ENCODE peak calls at places on chromosomes 11 and 22, in four cellular contexts. One of them, this sample, is unnamed.
A peak's percentile ranks its signal among the peaks of the same experiment; 100 is the strongest.

GRCh38 chr11:72838691-72839305 is 24.6 kb downstream of the ATG16L2 start:
- DNase-seq in ovary: no peak
- DNase-seq in MM.1S: no peak
- DNase-seq in stomach: no peak
- DNase-seq in this sample: no peak

GRCh38 chr11:33682446-33682845 is 18.2 kb downstream of the C11orf91 start:
- DNase-seq in ovary: no peak
- DNase-seq in MM.1S: no peak
- DNase-seq in stomach: no peak
- DNase-seq in this sample: no peak

GRCh38 chr22:40044870-40045834 is 50.4 kb downstream of the FAM83F start:
- DNase-seq in ovary: peak; percentile 73
- DNase-seq in MM.1S: peak; percentile 66
- DNase-seq in stomach: peak; percentile 56
- DNase-seq in this sample: peak; percentile 29

GRCh38 chr11:125514336-125515101 is 18.5 kb upstream of the FEZ1 start:
- DNase-seq in ovary: no peak
- DNase-seq in MM.1S: peak; percentile 79
- DNase-seq in stomach: peak; percentile 32
- DNase-seq in this sample: peak; percentile 75

GRCh38 chr11:70005107-70005818 is 72.9 kb upstream of the ANO1 start:
- DNase-seq in ovary: no peak
- DNase-seq in MM.1S: no peak
- DNase-seq in stomach: no peak
- DNase-seq in this sample: no peak

GRCh38 chr11:27266125-27266524 is 96.9 kb downstream of the CCDC34 start:
- DNase-seq in ovary: no peak
- DNase-seq in MM.1S: no peak
- DNase-seq in stomach: no peak
- DNase-seq in this sample: no peak

GRCh38 chr22:24427500-24428164 is at the start of gene ADORA2A:
- DNase-seq in ovary: no peak
- DNase-seq in MM.1S: peak; percentile 91
- DNase-seq in stomach: peak; percentile 67
- DNase-seq in this sample: peak; percentile 66

GRCh38 chr11:128179512-128179911 is 407.8 kb downstream of the ETS1 start:
- DNase-seq in ovary: no peak
- DNase-seq in MM.1S: no peak
- DNase-seq in stomach: no peak
- DNase-seq in this sample: no peak

GRCh38 chr22:38088723-38089473 is 4.9 kb upstream of the SLC16A8 start:
- DNase-seq in ovary: no peak
- DNase-seq in MM.1S: no peak
- DNase-seq in stomach: no peak
- DNase-seq in this sample: no peak

GRCh38 chr11:103035656-103036434 is 56.1 kb downstream of the DCUN1D5 start:
- DNase-seq in ovary: no peak
- DNase-seq in MM.1S: peak; percentile 76
- DNase-seq in stomach: no peak
- DNase-seq in this sample: peak; percentile 62

GRCh38 chr11:67119577-67120391 is 721 bp downstream of the KDM2A start:
- DNase-seq in ovary: peak; percentile 51
- DNase-seq in MM.1S: peak; percentile 29
- DNase-seq in stomach: no peak
- DNase-seq in this sample: no peak

GRCh38 chr11:6778518-6778917 is 4.3 kb upstream of the OR2AG1 start:
- DNase-seq in ovary: no peak
- DNase-seq in MM.1S: no peak
- DNase-seq in stomach: no peak
- DNase-seq in this sample: no peak

GRCh38 chr22:21939392-21940319 is 13.0 kb downstream of the PPM1F start:
- DNase-seq in ovary: no peak
- DNase-seq in MM.1S: no peak
- DNase-seq in stomach: no peak
- DNase-seq in this sample: no peak

GRCh38 chr11:71093783-71094182 is 158.6 kb downstream of the SHANK2 start:
- DNase-seq in ovary: no peak
- DNase-seq in MM.1S: no peak
- DNase-seq in stomach: no peak
- DNase-seq in this sample: no peak

GRCh38 chr22:31556627-31557203 is 60.4 kb downstream of the SFI1 start:
- DNase-seq in ovary: no peak
- DNase-seq in MM.1S: peak; percentile 32
- DNase-seq in stomach: no peak
- DNase-seq in this sample: no peak

GRCh38 chr22:42473484-42474193 is 41.4 kb upstream of the NFAM1 start:
- DNase-seq in ovary: no peak
- DNase-seq in MM.1S: peak; percentile 44
- DNase-seq in stomach: no peak
- DNase-seq in this sample: peak; percentile 26

GRCh38 chr11:75279273-75279672 is 38.7 kb downstream of the TPBGL start:
- DNase-seq in ovary: no peak
- DNase-seq in MM.1S: no peak
- DNase-seq in stomach: no peak
- DNase-seq in this sample: no peak

GRCh38 chr11:122042981-122043380 is 73.0 kb downstream of the BLID start:
- DNase-seq in ovary: no peak
- DNase-seq in MM.1S: no peak
- DNase-seq in stomach: no peak
- DNase-seq in this sample: no peak

GRCh38 chr11:56331861-56332491 is 13.9 kb upstream of the OR8K1 start:
- DNase-seq in ovary: no peak
- DNase-seq in MM.1S: no peak
- DNase-seq in stomach: no peak
- DNase-seq in this sample: no peak

GRCh38 chr22:21045585-21046294 is at the start of gene LRRC74B:
- DNase-seq in ovary: peak; percentile 92
- DNase-seq in MM.1S: peak; percentile 94
- DNase-seq in stomach: peak; percentile 88
- DNase-seq in this sample: peak; percentile 16

GRCh38 chr11:95739108-95739507 is 50.5 kb downstream of the FAM76B start:
- DNase-seq in ovary: no peak
- DNase-seq in MM.1S: no peak
- DNase-seq in stomach: no peak
- DNase-seq in this sample: no peak

GRCh38 chr22:24994070-24994763 is 41.7 kb downstream of the KIAA1671 start:
- DNase-seq in ovary: no peak
- DNase-seq in MM.1S: no peak
- DNase-seq in stomach: peak; percentile 58
- DNase-seq in this sample: no peak

GRCh38 chr11:111601636-111601978 is 642 bp upstream of the SIK2 start:
- DNase-seq in ovary: no peak
- DNase-seq in MM.1S: no peak
- DNase-seq in stomach: no peak
- DNase-seq in this sample: no peak

GRCh38 chr11:16204261-16204660 is 152.1 kb downstream of the SOX6 start:
- DNase-seq in ovary: no peak
- DNase-seq in MM.1S: no peak
- DNase-seq in stomach: no peak
- DNase-seq in this sample: no peak

GRCh38 chr11:116641561-116642045 is 131.2 kb downstream of the BUD13 start:
- DNase-seq in ovary: peak; percentile 52
- DNase-seq in MM.1S: peak; percentile 21
- DNase-seq in stomach: peak; percentile 52
- DNase-seq in this sample: no peak

GRCh38 chr11:119148855-119149370 is at the start of gene ABCG4:
- DNase-seq in ovary: no peak
- DNase-seq in MM.1S: no peak
- DNase-seq in stomach: peak; percentile 29
- DNase-seq in this sample: no peak

GRCh38 chr11:76664578-76665061 is 5.9 kb downstream of the LRRC32 start:
- DNase-seq in ovary: no peak
- DNase-seq in MM.1S: peak; percentile 11
- DNase-seq in stomach: no peak
- DNase-seq in this sample: no peak

GRCh38 chr22:38291201-38291777 is 18.5 kb upstream of the TMEM184B start:
- DNase-seq in ovary: no peak
- DNase-seq in MM.1S: no peak
- DNase-seq in stomach: no peak
- DNase-seq in this sample: no peak

GRCh38 chr22:49969751-49970527 is 9.4 kb downstream of the PIM3 start:
- DNase-seq in ovary: peak; percentile 48
- DNase-seq in MM.1S: peak; percentile 4
- DNase-seq in stomach: peak; percentile 26
- DNase-seq in this sample: no peak

GRCh38 chr11:4891996-4892640 is 10.4 kb downstream of the OR51T1 start:
- DNase-seq in ovary: no peak
- DNase-seq in MM.1S: no peak
- DNase-seq in stomach: no peak
- DNase-seq in this sample: no peak

GRCh38 chr11:2267871-2268825 is 2.2 kb downstream of the ASCL2 start:
- DNase-seq in ovary: peak; percentile 17
- DNase-seq in MM.1S: no peak
- DNase-seq in stomach: peak; percentile 26
- DNase-seq in this sample: no peak

GRCh38 chr11:2268911-2269600 is 1.3 kb downstream of the ASCL2 start:
- DNase-seq in ovary: peak; percentile 26
- DNase-seq in MM.1S: no peak
- DNase-seq in stomach: peak; percentile 65
- DNase-seq in this sample: no peak

GRCh38 chr11:2271077-2271326 is 614 bp upstream of the ASCL2 start:
- DNase-seq in ovary: no peak
- DNase-seq in MM.1S: no peak
- DNase-seq in stomach: peak; percentile 42
- DNase-seq in this sample: no peak

GRCh38 chr11:2270322-2271076 is at the start of gene ASCL2:
- DNase-seq in ovary: peak; percentile 16
- DNase-seq in MM.1S: no peak
- DNase-seq in stomach: peak; percentile 25
- DNase-seq in this sample: no peak

GRCh38 chr11:2269601-2270321 is 627 bp downstream of the ASCL2 start:
- DNase-seq in ovary: peak; percentile 25
- DNase-seq in MM.1S: no peak
- DNase-seq in stomach: peak; percentile 74
- DNase-seq in this sample: no peak
- H3K4me3 ChIP-seq in ovary: peak overlapping the region; percentile 40
- H3K4me3 ChIP-seq in MM.1S: no peak overlapping the region
- H3K4me3 ChIP-seq in stomach: peak overlapping the region; percentile 55
- H3K4me3 ChIP-seq in this sample: no peak overlapping the region

DNA sequence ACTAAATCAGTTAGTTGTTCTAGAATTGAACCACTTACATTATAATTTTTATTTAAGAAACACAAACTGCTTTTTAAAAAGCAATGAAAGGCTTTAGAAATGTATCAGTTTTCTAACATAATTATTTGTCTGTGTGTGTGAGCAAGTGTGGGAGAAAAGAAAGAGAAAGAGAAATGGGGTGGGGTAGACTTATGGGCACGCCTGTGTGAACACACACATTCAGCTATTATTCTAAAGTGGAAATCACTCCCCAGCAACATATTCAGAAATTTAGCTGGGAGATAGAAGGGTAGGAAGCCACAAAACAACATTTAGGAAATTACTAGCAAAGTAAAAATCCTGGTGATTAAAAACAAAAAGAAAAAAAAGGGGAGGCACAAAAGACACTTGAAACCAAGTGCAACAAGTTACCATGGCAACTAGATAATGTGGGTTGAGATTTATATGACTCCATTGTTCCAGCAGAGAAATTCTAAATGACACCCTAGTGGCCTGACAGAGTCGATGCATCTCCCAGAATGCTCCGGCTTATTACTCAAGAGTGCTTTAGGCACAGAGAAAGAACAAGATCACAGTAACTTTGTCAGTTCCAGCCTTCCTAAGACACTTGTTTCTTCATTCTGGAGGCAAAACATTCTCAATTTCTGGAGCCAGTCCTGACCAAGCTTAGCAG is 444.6 kb downstream of the DLG2 start:
- DNase-seq in ovary: no peak
- DNase-seq in MM.1S: peak; percentile 46
- DNase-seq in stomach: no peak
- DNase-seq in this sample: no peak
- TF ChIP-seq CTCF in ovary: no peak
- TF ChIP-seq CTCF in MM.1S: peak; percentile 43
- TF ChIP-seq CTCF in stomach: peak; percentile 26
- TF ChIP-seq CTCF in this sample: peak; percentile 57

GRCh38 chr11:12692238-12693074 is 18.2 kb downstream of the TEAD1 start:
- DNase-seq in ovary: peak; percentile 93
- DNase-seq in MM.1S: no peak
- DNase-seq in stomach: peak; percentile 93
- DNase-seq in this sample: no peak
- H3K4me3 ChIP-seq in ovary: no peak overlapping the region
- H3K4me3 ChIP-seq in MM.1S: no peak overlapping the region
- H3K4me3 ChIP-seq in stomach: no peak overlapping the region
- H3K4me3 ChIP-seq in this sample: no peak overlapping the region

DNA sequence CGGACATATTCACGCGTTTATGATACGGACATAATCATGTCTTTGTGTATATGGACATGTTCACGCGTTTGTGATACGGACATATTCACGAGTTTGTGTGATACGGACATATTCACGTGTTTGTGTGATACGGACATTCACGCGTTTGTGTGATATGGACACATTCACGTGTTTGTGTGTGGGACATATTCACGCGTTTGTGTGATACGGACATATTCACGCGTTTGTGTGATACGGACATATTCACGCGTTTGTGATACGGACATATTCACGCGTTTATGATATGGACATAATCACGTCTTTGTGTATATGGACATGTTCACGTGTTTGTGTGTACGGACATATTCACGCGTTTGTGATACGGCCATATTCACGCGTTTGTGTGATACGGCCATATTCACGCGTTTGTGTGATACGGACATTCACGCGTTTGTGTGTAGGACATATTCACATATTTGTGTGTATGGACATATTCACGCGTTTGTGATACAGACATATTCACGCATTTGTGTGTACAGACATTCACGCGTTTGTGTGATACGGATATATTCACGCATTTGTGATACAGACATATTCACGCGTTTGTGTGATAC is 24.9 kb downstream of the PTDSS2 start:
- DNase-seq in ovary: no peak
- DNase-seq in MM.1S: no peak
- DNase-seq in stomach: no peak
- DNase-seq in this sample: no peak
- TF ChIP-seq CTCF in ovary: no peak
- TF ChIP-seq CTCF in MM.1S: no peak
- TF ChIP-seq CTCF in stomach: no peak
- TF ChIP-seq CTCF in this sample: no peak

GRCh38 chr11:63491240-63491587 is 247 bp upstream of the PLAAT5 start:
- DNase-seq in ovary: no peak
- DNase-seq in MM.1S: no peak
- DNase-seq in stomach: no peak
- DNase-seq in this sample: no peak
- H3K4me3 ChIP-seq in ovary: peak overlapping the region; percentile 42
- H3K4me3 ChIP-seq in MM.1S: no peak overlapping the region
- H3K4me3 ChIP-seq in stomach: peak overlapping the region; percentile 61
- H3K4me3 ChIP-seq in this sample: no peak overlapping the region

GRCh38 chr11:44524751-44525171 is 40.7 kb upstream of the CD82 start:
- DNase-seq in ovary: peak; percentile 37
- DNase-seq in MM.1S: no peak
- DNase-seq in stomach: no peak
- DNase-seq in this sample: no peak
- TF ChIP-seq CTCF in ovary: no peak
- TF ChIP-seq CTCF in MM.1S: no peak
- TF ChIP-seq CTCF in stomach: no peak
- TF ChIP-seq CTCF in this sample: no peak

GRCh38 chr11:9600651-9601040 is 27.2 kb downstream of the WEE1 start:
- DNase-seq in ovary: no peak
- DNase-seq in MM.1S: peak; percentile 37
- DNase-seq in stomach: no peak
- DNase-seq in this sample: peak; percentile 67
- H3K4me3 ChIP-seq in ovary: no peak overlapping the region
- H3K4me3 ChIP-seq in MM.1S: peak overlapping the region; percentile 19
- H3K4me3 ChIP-seq in stomach: no peak overlapping the region
- H3K4me3 ChIP-seq in this sample: peak overlapping the region; percentile 44